ENCODE peak calls at places on chromosome 4, in five cellular contexts. M is stimulated activated naive CD4-positive, alpha-beta T cell treated with Interleukin-2 at 50 U/mL for 16 hours; Y is T-cell; Q is type B pancreatic cell; H is heart right ventricle. T is an unnamed sample.

GRCh38 chr4:47032405-47033106 is 1.2 kb downstream of the GABRB1 start:
- DNase-seq in M (peak), Y (peak), Q (peak), H (peak), T (peak)

GRCh38 chr4:119106036-119107000 is 29.3 kb upstream of the MYOZ2 start:
- DNase-seq in M (no peak), Y (no peak), Q (no peak), H (no peak), T (no peak)

GRCh38 chr4:168541608-168541953 is 44.7 kb downstream of the PALLD start:
- DNase-seq in M (no peak), Y (no peak), Q (no peak), H (no peak), T (no peak)

GRCh38 chr4:56462157-56462556 is 5.3 kb upstream of the SRP72 start:
- DNase-seq in M (no peak), Y (no peak), Q (no peak), H (no peak), T (no peak)

GRCh38 chr4:87192155-87192919 is 28.1 kb downstream of the KLHL8 start:
- DNase-seq in M (no peak), Y (no peak), Q (no peak), H (no peak), T (no peak)

GRCh38 chr4:128521634-128522253 is 234.1 kb upstream of the PGRMC2 start:
- DNase-seq in M (no peak), Y (no peak), Q (no peak), H (no peak), T (no peak)

GRCh38 chr4:129968366-129968765 is 872.4 kb downstream of the C4orf33 start:
- DNase-seq in M (no peak), Y (no peak), Q (no peak), H (no peak), T (no peak)

GRCh38 chr4:19987746-19988145 is 264.0 kb upstream of the SLIT2 start:
- DNase-seq in M (no peak), Y (no peak), Q (no peak), H (no peak), T (no peak)

GRCh38 chr4:59223292-59223941 is 1976.7 kb upstream of the ADGRL3 start:
- DNase-seq in M (no peak), Y (no peak), Q (no peak), H (no peak), T (no peak)

T was measured in T-helper 9 cell.